ENCODE peak calls at places on chromosomes 11 and 22, in eight cellular contexts. N, C, P, A, L, T, W and F are unnamed samples.

GRCh38 chr11:2701898-2702434 is 2.2 kb upstream of the KCNQ1OT1 start:
- DNase-seq in N (no peak), C (no peak), P (no peak), A (no peak), L (no peak), T (no peak), W (no peak), F (no peak)

GRCh38 chr11:68377389-68377795 is 65.0 kb downstream of the LRP5 start:
- DNase-seq in N (no peak), C (no peak), P (no peak), A (no peak), L (no peak), T (no peak), W (no peak), F (no peak)

GRCh38 chr11:81874627-81875026 is 859.0 kb downstream of the FAM181B start:
- DNase-seq in N (no peak), C (no peak), P (peak; percentile 7), A (peak; percentile 12), L (peak; percentile 15), T (no peak), W (peak; percentile 39), F (no peak)

GRCh38 chr22:49208768-49209252 is 618.9 kb downstream of the BRD1 start:
- DNase-seq in N (no peak), C (peak; percentile 9), P (no peak), A (peak; percentile 71), L (peak; percentile 81), T (no peak), W (no peak), F (peak; percentile 40)

GRCh38 chr11:46240861-46241260 is 36.6 kb upstream of the CREB3L1 start:
- DNase-seq in N (no peak), C (no peak), P (no peak), A (no peak), L (no peak), T (no peak), W (no peak), F (no peak)

GRCh38 chr11:75583710-75584658 is 21.9 kb downstream of the SERPINH1 start:
- DNase-seq in N (peak; percentile 41), C (peak; percentile 39), P (peak; percentile 66), A (peak; percentile 76), L (peak; percentile 86), T (peak; percentile 51), W (peak; percentile 33), F (peak; percentile 62)

GRCh38 chr11:75195164-75195962 is 44.5 kb downstream of the SLCO2B1 start:
- DNase-seq in N (peak; percentile 40), C (no peak), P (no peak), A (no peak), L (no peak), T (no peak), W (no peak), F (no peak)

GRCh38 chr22:17777005-17777716 is 2.9 kb upstream of the BID start:
- DNase-seq in N (no peak), C (peak; percentile 55), P (peak; percentile 88), A (no peak), L (no peak), T (peak; percentile 87), W (peak; percentile 81), F (no peak)

GRCh38 chr11:57378166-57378565 is 2.8 kb downstream of the PRG3 start:
- DNase-seq in N (no peak), C (no peak), P (no peak), A (no peak), L (no peak), T (no peak), W (no peak), F (no peak)

DNA sequence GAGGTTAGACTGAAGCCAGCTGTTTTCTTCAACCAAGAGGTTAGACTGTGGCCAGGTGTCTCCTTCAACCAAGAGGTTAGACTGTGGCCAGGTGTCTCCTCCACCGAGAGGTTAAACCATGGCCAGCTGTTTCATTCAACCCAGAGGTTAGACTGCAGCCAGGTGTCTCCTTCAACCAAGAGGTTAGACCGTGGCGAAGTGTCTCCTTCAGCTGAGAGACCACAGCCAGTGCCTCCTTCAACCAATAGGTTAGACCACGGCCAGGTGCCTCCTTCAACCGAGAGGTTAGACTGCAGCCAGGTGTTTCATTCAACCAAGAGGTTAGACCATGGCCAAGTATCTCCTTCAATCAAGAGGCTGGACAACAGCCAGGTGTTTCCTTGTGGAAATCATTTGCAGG is 498.1 kb downstream of the TBC1D22A start:
- DNase-seq in N (no peak), C (no peak), P (no peak), A (no peak), L (no peak), T (no peak), W (no peak), F (no peak)
- TF ChIP-seq CTCF in N (no peak), C (no peak), P (no peak), A (no peak), L (no peak), T (no peak), W (no peak), F (no peak)

GRCh38 chr22:29722587-29722986 is 2.8 kb downstream of the CABP7 start:
- DNase-seq in N (no peak), C (no peak), P (no peak), A (no peak), L (no peak), T (no peak), W (no peak), F (no peak)

GRCh38 chr22:29722151-29722550 is 2.3 kb downstream of the CABP7 start:
- DNase-seq in N (no peak), C (no peak), P (no peak), A (no peak), L (no peak), T (no peak), W (no peak), F (no peak)

GRCh38 chr22:29719894-29720645 is at the start of gene CABP7:
- DNase-seq in N (no peak), C (no peak), P (no peak), A (peak; percentile 45), L (peak; percentile 70), T (no peak), W (peak; percentile 11), F (no peak)

GRCh38 chr22:29718949-29719893 is 582 bp upstream of the CABP7 start:
- DNase-seq in N (no peak), C (no peak), P (no peak), A (no peak), L (no peak), T (no peak), W (peak; percentile 17), F (no peak)

GRCh38 chr22:29720824-29721323 is 1.1 kb downstream of the CABP7 start:
- DNase-seq in N (no peak), C (no peak), P (no peak), A (no peak), L (peak; percentile 40), T (no peak), W (no peak), F (no peak)
- TF ChIP-seq CTCF in N (no peak), C (no peak), P (no peak), A (no peak), L (no peak), T (no peak), W (no peak), F (no peak)

DNA sequence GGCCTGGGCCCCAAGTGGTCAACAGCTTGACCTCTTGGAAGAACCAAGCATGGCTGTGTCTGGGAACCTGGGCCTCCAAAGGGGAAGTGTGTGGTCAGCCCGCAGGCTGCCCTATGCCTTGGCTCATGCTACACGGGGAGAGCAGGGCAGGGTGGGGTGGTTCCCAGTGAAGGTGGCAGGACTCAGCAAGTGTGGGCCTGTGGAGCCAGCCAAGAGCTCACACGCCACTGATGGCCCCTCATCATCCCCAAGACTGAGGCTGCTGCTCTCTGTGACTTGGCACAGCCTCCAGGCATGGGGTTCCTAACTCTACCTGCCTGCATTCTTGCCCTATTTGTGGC is 15.9 kb upstream of the DGCR8 start:
- DNase-seq in N (no peak), C (no peak), P (no peak), A (no peak), L (no peak), T (no peak), W (no peak), F (no peak)
- TF ChIP-seq CTCF in N (no peak), C (no peak), P (no peak), A (no peak), L (no peak), T (no peak), W (no peak), F (no peak)

GRCh38 chr11:73728000-73728399 is 32.9 kb downstream of the RAB6A start:
- DNase-seq in N (no peak), C (no peak), P (no peak), A (no peak), L (no peak), T (no peak), W (no peak), F (no peak)

GRCh38 chr11:73734996-73735395 is 25.9 kb downstream of the RAB6A start:
- DNase-seq in N (no peak), C (no peak), P (no peak), A (no peak), L (no peak), T (no peak), W (no peak), F (no peak)

GRCh38 chr11:73726825-73727224 is 34.0 kb downstream of the RAB6A start:
- DNase-seq in N (no peak), C (no peak), P (no peak), A (no peak), L (no peak), T (no peak), W (no peak), F (no peak)

GRCh38 chr11:73729594-73730206 is 31.2 kb downstream of the RAB6A start:
- DNase-seq in N (no peak), C (no peak), P (no peak), A (peak; percentile 32), L (peak; percentile 78), T (no peak), W (no peak), F (peak; percentile 35)
- TF ChIP-seq CTCF in N (no peak), C (no peak), P (no peak), A (peak; percentile 45), L (peak; percentile 67), T (peak; percentile 13), W (peak; percentile 47), F (peak; percentile 63)

GRCh38 chr11:64100345-64100744 is 64.6 kb downstream of the FLRT1 start:
- DNase-seq in N (no peak), C (no peak), P (peak; percentile 72), A (no peak), L (no peak), T (peak; percentile 82), W (no peak), F (no peak)
- TF ChIP-seq CTCF in N (no peak), C (no peak), P (peak; percentile 31), A (peak; percentile 17), L (peak; percentile 52), T (peak; percentile 57), W (no peak), F (no peak)